ENCODE peak calls at places on chromosomes 11 and 22, in ten cellular contexts. M is pancreas, U is prostate gland, X is posterior vena cava, S is nephron progenitor cell, Z is choroid plexus epithelial cell, O is D341Med, J is neural crest cell, K is ovary, T is chondrocyte. D is an unnamed sample.

GRCh38 chr11:109426442-109426841 is 4.5 kb downstream of the C11orf87 start:
- DNase-seq in K (no peak), T (no peak), M (no peak), X (no peak), Z (peak; percentile 31), O (no peak), J (no peak), S (no peak), U (no peak), D (no peak)

GRCh38 chr11:115885446-115885978 is 381.3 kb upstream of the CADM1 start:
- DNase-seq in S (no peak), U (no peak), J (no peak), X (no peak), M (no peak), K (no peak), O (no peak), T (no peak), Z (no peak), D (no peak)

GRCh38 chr11:82796970-82797594 is 63.4 kb upstream of the FAM181B start:
- DNase-seq in M (no peak), Z (no peak), S (peak; percentile 15), X (peak; percentile 81), T (no peak), K (no peak), O (no peak), U (no peak), J (no peak), D (no peak)

GRCh38 chr11:57815476-57815875 is 53.9 kb downstream of the CTNND1 start:
- DNase-seq in X (no peak), Z (no peak), T (no peak), U (no peak), S (no peak), O (no peak), J (no peak), M (no peak), K (no peak), D (no peak)

GRCh38 chr11:12110714-12111481 is 508 bp downstream of the MICAL2 start:
- DNase-seq in S (peak; percentile 32), J (no peak), O (peak; percentile 70), K (peak; percentile 39), Z (peak; percentile 34), X (no peak), M (peak; percentile 76), U (no peak), T (no peak), D (no peak)

GRCh38 chr22:21982338-21982965 is at the start of gene TOP3B:
- DNase-seq in M (peak; percentile 95), J (peak; percentile 74), O (peak; percentile 93), K (peak; percentile 69), U (peak; percentile 66), S (peak; percentile 83), X (peak; percentile 95), Z (peak; percentile 78), T (no peak), D (peak; percentile 42)

GRCh38 chr11:9755561-9755960 is 91.7 kb downstream of the SWAP70 start:
- DNase-seq in S (no peak), K (no peak), O (no peak), T (no peak), Z (peak; percentile 90), U (no peak), M (no peak), X (no peak), J (no peak), D (no peak)

GRCh38 chr22:48135641-48136040 is 1373.2 kb downstream of the TBC1D22A start:
- DNase-seq in J (no peak), K (no peak), X (no peak), U (no peak), M (no peak), T (no peak), Z (no peak), O (no peak), S (no peak), D (no peak)

GRCh38 chr22:24011735-24012068 is 598 bp downstream of the CABIN1 start:
- DNase-seq in O (peak; percentile 54), M (peak; percentile 70), X (no peak), J (no peak), U (no peak), S (no peak), T (no peak), K (no peak), Z (peak; percentile 13), D (peak; percentile 14)

GRCh38 chr22:37186228-37186996 is 1.6 kb downstream of the C1QTNF6 start:
- DNase-seq in T (no peak), S (no peak), U (no peak), Z (peak; percentile 96), K (no peak), J (no peak), X (peak; percentile 26), M (peak; percentile 15), O (no peak), D (peak; percentile 65)

GRCh38 chr22:49571326-49571725 is 256.3 kb downstream of the BRD1 start:
- DNase-seq in X (peak; percentile 45), S (no peak), T (peak; percentile 62), M (no peak), J (no peak), O (no peak), Z (no peak), K (no peak), U (no peak), D (no peak)

GRCh38 chr22:30228509-30229359 is 17.8 kb downstream of the LIF start:
- DNase-seq in J (no peak), X (no peak), K (no peak), M (no peak), T (no peak), O (no peak), U (no peak), S (no peak), Z (no peak), D (no peak)

GRCh38 chr11:117597083-117597482 is 199.9 kb downstream of the DSCAML1 start:
- DNase-seq in O (no peak), J (peak; percentile 62), T (no peak), K (no peak), Z (peak; percentile 50), S (peak; percentile 92), X (no peak), M (no peak), U (no peak), D (peak; percentile 85)

GRCh38 chr22:46606886-46607285 is 13.3 kb upstream of the GRAMD4 start:
- DNase-seq in K (no peak), T (peak; percentile 84), X (no peak), O (no peak), M (no peak), U (no peak), S (no peak), J (no peak), Z (no peak), D (no peak)

GRCh38 chr22:31496735-31497146 is 405 bp downstream of the SFI1 start:
- DNase-seq in S (peak; percentile 35), T (no peak), J (no peak), M (no peak), O (peak; percentile 65), K (no peak), Z (no peak), X (peak; percentile 84), U (no peak), D (peak; percentile 36)

GRCh38 chr11:73513707-73514106 is 84.2 kb downstream of the FAM168A start:
- DNase-seq in X (no peak), O (no peak), M (no peak), K (no peak), U (no peak), S (no peak), T (no peak), J (no peak), Z (no peak), D (no peak)

GRCh38 chr11:4808476-4808875 is 4.3 kb upstream of the OR52R1 start:
- DNase-seq in J (no peak), T (no peak), K (no peak), U (no peak), M (no peak), S (no peak), Z (no peak), O (no peak), X (no peak), D (no peak)

GRCh38 chr11:108592591-108593213 is 866 bp downstream of the EXPH5 start:
- DNase-seq in S (peak; percentile 62), Z (no peak), X (no peak), K (peak; percentile 10), T (no peak), U (peak; percentile 30), M (peak; percentile 64), O (peak; percentile 70), J (peak; percentile 4), D (peak; percentile 26)

GRCh38 chr11:10900686-10901415 is 43.0 kb upstream of the ZBED5 start:
- DNase-seq in J (no peak), S (no peak), M (no peak), U (peak; percentile 16), O (no peak), K (no peak), Z (peak; percentile 72), T (no peak), X (no peak), D (no peak)

GRCh38 chr11:61369372-61370348 is 7.5 kb downstream of the TMEM138 start:
- DNase-seq in M (no peak), T (no peak), S (no peak), Z (peak; percentile 96), U (peak; percentile 81), K (peak; percentile 89), J (no peak), X (peak; percentile 87), O (no peak), D (no peak)

GRCh38 chr11:34940026-34940677 is 23.7 kb downstream of the PDHX start:
- DNase-seq in K (no peak), U (no peak), S (no peak), T (no peak), Z (peak; percentile 77), M (no peak), J (no peak), O (no peak), X (no peak), D (no peak)

GRCh38 chr22:20153945-20154344 is 3.1 kb upstream of the CCDC188 start:
- DNase-seq in O (no peak), T (no peak), S (no peak), M (no peak), J (no peak), Z (peak; percentile 22), K (no peak), X (no peak), U (no peak), D (no peak)

GRCh38 chr11:102762414-102762813 is 18.0 kb downstream of the MMP10 start:
- DNase-seq in K (no peak), Z (peak; percentile 14), O (no peak), U (no peak), X (no peak), S (no peak), J (no peak), M (no peak), T (no peak), D (no peak)

GRCh38 chr11:94150704-94151103 is 22.1 kb downstream of the PANX1 start:
- DNase-seq in X (no peak), Z (no peak), U (no peak), J (no peak), S (no peak), M (no peak), O (no peak), K (no peak), T (no peak), D (no peak)